ENCODE peak calls at places on chromosome 18, in five cellular contexts. U is heart left ventricle, V is hepatocyte, O is choroid plexus epithelial cell, J is T-helper 9 cell. S is an unnamed sample.
A peak's percentile ranks its signal among the peaks of the same experiment; 100 is the strongest.

GRCh38 chr18:66495844-66496243 is 108.0 kb downstream of the CDH19 start:
- DNase-seq in J (no peak), V (peak; percentile 85), U (peak; percentile 40), O (peak; percentile 51), S (peak; percentile 2)

GRCh38 chr18:65750421-65751144 is at the start of gene CDH7:
- DNase-seq in O (no peak), V (peak; percentile 52), U (no peak), J (no peak), S (no peak)

GRCh38 chr18:62496262-62496661 is 26.6 kb upstream of the ZCCHC2 start:
- DNase-seq in O (no peak), U (no peak), V (no peak), J (no peak), S (no peak)

GRCh38 chr18:55908790-55909408 is 320.9 kb upstream of the TCF4 start:
- DNase-seq in O (no peak), V (no peak), J (no peak), U (no peak), S (peak; percentile 48)

GRCh38 chr18:68676913-68677312 is 38.0 kb downstream of the TMX3 start:
- DNase-seq in J (no peak), O (peak; percentile 71), V (no peak), U (no peak), S (peak; percentile 60)

GRCh38 chr18:47184419-47185050 is 8.4 kb upstream of the IER3IP1 start:
- DNase-seq in O (peak; percentile 67), U (no peak), J (no peak), V (peak; percentile 73), S (peak; percentile 63)

GRCh38 chr18:56289381-56289780 is 349.0 kb downstream of the TXNL1 start:
- DNase-seq in V (no peak), O (no peak), U (no peak), J (no peak), S (no peak)

GRCh38 chr18:25248755-25249154 is 103.2 kb downstream of the ZNF521 start:
- DNase-seq in U (no peak), J (no peak), O (no peak), V (no peak), S (peak; percentile 59)

GRCh38 chr18:26741041-26741440 is 124.5 kb downstream of the AQP4 start:
- DNase-seq in O (peak; percentile 23), J (no peak), U (no peak), V (no peak), S (no peak)

GRCh38 chr18:75612491-75612890 is 185.0 kb upstream of the SMIM21 start:
- DNase-seq in O (no peak), J (no peak), U (no peak), V (no peak), S (no peak)

GRCh38 chr18:62460851-62461300 is 61.9 kb upstream of the ZCCHC2 start:
- DNase-seq in V (peak; percentile 26), J (no peak), O (peak; percentile 68), U (no peak), S (peak; percentile 68)

GRCh38 chr18:13611616-13612110 is 114.7 kb downstream of the FAM210A start:
- DNase-seq in U (peak; percentile 77), O (peak; percentile 27), V (peak; percentile 23), J (peak; percentile 14), S (peak; percentile 23)

GRCh38 chr18:74604774-74605173 is 7.1 kb downstream of the ZNF407 start:
- DNase-seq in V (no peak), J (no peak), O (peak; percentile 76), U (no peak), S (peak; percentile 51)

S was measured in fibroblast of villous mesenchyme.